ENCODE peak calls at places on chromosome 2, in nine cellular contexts. Q is Peyer's patch; C is ovary; Y is body of pancreas; S is cardiac muscle cell; N is A549; H is heart left ventricle; G is CD4-positive, alpha-beta memory T cell; P is neuronal stem cell. I is an unnamed sample. For H3K4me1, the result is how much of the 10 kb centered on the place peaks cover.

GRCh38 chr2:45614871-45615270 is 3.8 kb upstream of the SRBD1 start:
- DNase-seq in Q (no peak), C (no peak), Y (no peak), S (peak), N (no peak), H (no peak), G (no peak), P (no peak), I (no peak)

GRCh38 chr2:71530246-71530986 is 77.1 kb downstream of the DYSF start:
- DNase-seq in Q (no peak), C (no peak), Y (peak), S (peak), N (peak), H (no peak), G (no peak), P (peak), I (no peak)

GRCh38 chr2:145649061-145649460 is 1129.1 kb upstream of the ZEB2 start:
- DNase-seq in Q (no peak), C (no peak), Y (no peak), S (no peak), N (no peak), H (no peak), G (no peak), P (no peak), I (no peak)

GRCh38 chr2:9799011-9799596 is 44.2 kb upstream of the TAF1B start:
- DNase-seq in Q (no peak), C (no peak), Y (no peak), S (no peak), N (no peak), H (no peak), G (no peak), P (no peak), I (no peak)

GRCh38 chr2:224630659-224631550 is 45.7 kb upstream of the CUL3 start:
- DNase-seq in Q (no peak), C (no peak), Y (no peak), S (no peak), N (no peak), H (no peak), G (no peak), P (no peak), I (no peak)

GRCh38 chr2:238104071-238104511 is 4.0 kb downstream of the ESPNL start:
- DNase-seq in Q (peak), C (no peak), Y (no peak), S (no peak), N (no peak), H (no peak), G (no peak), P (no peak), I (no peak)

GRCh38 chr2:152405206-152406118 is 70.5 kb downstream of the FMNL2 start:
- DNase-seq in Q (no peak), C (no peak), Y (peak), S (no peak), N (peak), H (peak), G (no peak), P (no peak), I (no peak)

GRCh38 chr2:24253303-24253919 is 78.6 kb downstream of the FAM228A start:
- DNase-seq in Q (no peak), C (no peak), Y (no peak), S (peak), N (peak), H (no peak), G (no peak), P (no peak), I (no peak)

GRCh38 chr2:47777268-47777972 is 5.5 kb upstream of the MSH6 start:
- DNase-seq in Q (no peak), C (peak), Y (peak), S (no peak), N (no peak), H (no peak), G (no peak), P (no peak), I (no peak)

GRCh38 chr2:234495076-234495800 is 1.6 kb downstream of the ARL4C start:
- DNase-seq in Q (no peak), C (no peak), Y (no peak), S (peak), N (peak), H (no peak), G (peak), P (no peak), I (no peak)

GRCh38 chr2:108971661-108972566 is 17.1 kb downstream of the EDAR start:
- DNase-seq in Q (peak), C (no peak), Y (no peak), S (no peak), N (peak), H (no peak), G (no peak), P (no peak), I (no peak)

GRCh38 chr2:148817210-148817708 is 57.8 kb upstream of the KIF5C start:
- DNase-seq in Q (no peak), C (no peak), Y (no peak), S (peak), N (no peak), H (peak), G (no peak), P (no peak), I (no peak)

GRCh38 chr2:216508229-216508628 is 9.6 kb downstream of the RPL37A start:
- DNase-seq in Q (no peak), C (no peak), Y (no peak), S (no peak), N (no peak), H (no peak), G (no peak), P (no peak), I (no peak)

GRCh38 chr2:2793925-2794324 is 462.9 kb upstream of the MYT1L start:
- DNase-seq in Q (no peak), C (no peak), Y (no peak), S (no peak), N (no peak), H (no peak), G (no peak), P (no peak), I (no peak)

GRCh38 chr2:120452131-120452530 is 106.2 kb downstream of the INHBB start:
- DNase-seq in Q (peak), C (no peak), Y (no peak), S (no peak), N (no peak), H (no peak), G (no peak), P (no peak), I (no peak)

GRCh38 chr2:42560886-42561285 is 7.5 kb upstream of the MTA3 start:
- DNase-seq in Q (no peak), C (no peak), Y (no peak), S (no peak), N (no peak), H (no peak), G (no peak), P (no peak), I (no peak)

GRCh38 chr2:105866439-105867170 is 121.9 kb downstream of the NCK2 start:
- DNase-seq in Q (no peak), C (no peak), Y (no peak), S (peak), N (no peak), H (no peak), G (no peak), P (no peak), I (no peak)

GRCh38 chr2:35530615-35531135 is 824.9 kb upstream of the CRIM1 start:
- DNase-seq in Q (no peak), C (no peak), Y (no peak), S (no peak), N (no peak), H (no peak), G (no peak), P (no peak), I (no peak)

GRCh38 chr2:27370816-27371620 is 602 bp downstream of the SNX17 start:
- DNase-seq in Q (peak), C (peak), Y (no peak), S (peak), N (peak), H (peak), G (peak), P (no peak), I (no peak)

GRCh38 chr2:190996338-190996946 is 17.5 kb downstream of the STAT1 start:
- DNase-seq in Q (no peak), C (no peak), Y (peak), S (peak), N (peak), H (no peak), G (no peak), P (peak), I (no peak)

GRCh38 chr2:198499539-198499938 is 695.1 kb downstream of the PLCL1 start:
- DNase-seq in Q (no peak), C (no peak), Y (peak), S (peak), N (no peak), H (peak), G (no peak), P (no peak), I (no peak)

GRCh38 chr2:288002-288742 is at the start of gene ALKAL2:
- DNase-seq in Q (peak), C (peak), Y (peak), S (peak), N (no peak), H (no peak), G (no peak), P (no peak), I (no peak)

GRCh38 chr2:215696998-215697397 is 261.1 kb upstream of the FN1 start:
- DNase-seq in Q (no peak), C (no peak), Y (no peak), S (no peak), N (no peak), H (no peak), G (no peak), P (no peak), I (no peak)

GRCh38 chr2:226079677-226080076 is 680.2 kb downstream of the NYAP2 start:
- DNase-seq in Q (no peak), C (no peak), Y (no peak), S (peak), N (no peak), H (no peak), G (no peak), P (no peak), I (no peak)

GRCh38 chr2:85549826-85550225 is 10.9 kb downstream of the MAT2A start:
- DNase-seq in Q (no peak), C (no peak), Y (no peak), S (peak), N (no peak), H (no peak), G (no peak), P (no peak), I (no peak)

GRCh38 chr2:43265006-43265770 is 38.8 kb upstream of the ZFP36L2 start:
- DNase-seq in Q (no peak), C (peak), Y (no peak), S (peak), N (no peak), H (peak), G (no peak), P (no peak), I (no peak)

GRCh38 chr2:283996-284794 is 3.7 kb downstream of the ALKAL2 start:
- DNase-seq in Q (no peak), C (no peak), Y (no peak), S (no peak), N (no peak), H (no peak), G (no peak), P (no peak), I (no peak)

GRCh38 chr2:71833272-71833671 is 314.4 kb downstream of the CYP26B1 start:
- DNase-seq in Q (no peak), C (no peak), Y (no peak), S (no peak), N (no peak), H (no peak), G (no peak), P (no peak), I (no peak)

GRCh38 chr2:127707890-127708648 is 6.8 kb downstream of the SFT2D3 start:
- DNase-seq in Q (no peak), C (no peak), Y (no peak), S (peak), N (no peak), H (no peak), G (no peak), P (no peak), I (no peak)

GRCh38 chr2:159051133-159051532 is 82.7 kb downstream of the TANC1 start:
- DNase-seq in Q (no peak), C (no peak), Y (no peak), S (no peak), N (no peak), H (no peak), G (no peak), P (no peak), I (no peak)
- H3K4me1 ChIP-seq in Q (under half), C (under half), Y (under half), S (under half), N (under half), H (half or more), G (under half), P (under half), I (under half)

DNA sequence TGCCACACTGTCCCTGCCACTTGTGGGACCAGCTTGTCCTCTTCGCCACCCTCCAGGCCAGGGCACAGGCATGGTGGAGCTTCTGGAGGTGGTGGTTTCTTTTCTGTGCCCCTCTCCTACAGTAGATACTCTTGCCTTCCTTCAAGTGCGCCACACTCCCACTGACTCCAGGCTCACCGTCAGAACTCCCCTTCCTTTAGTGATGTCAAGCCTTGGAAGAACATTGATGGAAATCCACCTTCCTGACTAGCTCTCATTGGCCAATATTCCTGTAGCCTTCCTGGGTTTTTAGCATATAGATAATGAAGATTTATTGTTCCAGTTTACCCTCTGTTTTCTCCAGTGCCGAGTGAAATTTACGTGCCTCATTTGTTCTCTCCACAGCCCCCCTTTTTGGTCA is 37.2 kb downstream of the PLB1 start:
- DNase-seq in Q (no peak), C (no peak), Y (no peak), S (no peak), N (no peak), H (no peak), G (no peak), P (no peak), I (no peak)
- H3K4me3 ChIP-seq in Q (no peak), C (no peak), Y (no peak), S (no peak), N (no peak), H (no peak), G (no peak), P (no peak), I (no peak)

DNA sequence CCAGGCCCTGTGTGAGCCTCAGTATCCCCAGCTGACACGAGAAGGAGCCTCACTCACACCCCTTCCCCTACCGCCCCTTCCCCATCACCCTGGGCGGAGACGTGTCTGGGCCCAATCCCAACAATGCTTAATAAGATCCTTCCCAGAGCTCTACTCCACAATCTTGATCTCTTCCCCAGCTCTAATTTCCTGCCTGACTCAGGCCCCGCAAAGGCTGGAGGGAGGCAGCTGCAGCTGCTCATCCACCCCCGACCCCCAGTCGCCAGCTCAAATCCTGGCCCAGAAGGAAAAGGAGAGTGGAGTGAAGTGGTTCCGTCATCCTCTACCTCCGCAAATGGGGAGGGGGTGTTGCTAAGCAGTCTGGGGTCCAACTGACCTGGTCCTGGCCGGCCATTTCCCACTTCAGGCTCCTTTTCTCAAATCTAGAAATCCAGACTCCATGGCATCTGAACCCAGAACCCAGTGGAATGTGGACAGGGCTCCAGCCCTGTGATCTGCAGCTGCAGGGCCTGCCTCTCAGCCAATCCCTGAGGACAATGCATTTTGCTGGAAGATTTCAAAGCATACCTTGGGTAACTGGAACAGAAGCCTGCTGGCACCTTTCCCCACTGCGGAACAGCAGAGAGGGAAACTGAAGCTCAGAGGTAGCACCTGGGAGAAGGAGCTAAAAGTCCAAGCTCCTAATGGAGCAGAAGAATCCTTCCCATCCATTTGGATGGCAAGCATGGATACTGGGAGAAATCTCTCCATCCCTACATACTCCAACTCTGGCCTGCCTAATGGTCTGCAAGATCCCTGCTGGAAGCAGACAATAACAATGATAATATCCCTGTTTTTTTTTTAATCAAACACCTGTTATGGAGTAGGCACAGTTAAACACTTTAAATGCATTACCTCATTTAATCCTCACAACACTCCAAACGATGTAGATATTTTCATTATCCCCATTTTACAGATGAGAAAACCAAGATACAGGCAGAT is 5.6 kb upstream of the TNS1 start:
- DNase-seq in Q (no peak), C (no peak), Y (no peak), S (peak), N (no peak), H (peak), G (no peak), P (no peak), I (no peak)
- H3K4me1 ChIP-seq in Q (under half), C (under half), Y (under half), S (under half), N (half or more), H (under half), G (under half), P (under half), I (under half)

GRCh38 chr2:98656800-98657199 is 48.4 kb downstream of the UNC50 start:
- DNase-seq in Q (no peak), C (no peak), Y (no peak), S (no peak), N (no peak), H (no peak), G (peak), P (no peak), I (no peak)
- H3K4me3 ChIP-seq in Q (no peak), C (no peak), Y (no peak), S (no peak), N (no peak), H (no peak), G (no peak), P (no peak), I (peak)

GRCh38 chr2:218830526-218831306 is 887 bp downstream of the PRKAG3 start:
- DNase-seq in Q (no peak), C (no peak), Y (no peak), S (no peak), N (no peak), H (no peak), G (no peak), P (no peak), I (no peak)
- H3K4me1 ChIP-seq in Q (under half), C (under half), Y (under half), S (under half), N (under half), H (under half), G (under half), P (under half), I (under half)

I was measured in effector memory CD4-positive, alpha-beta T cell.